ENCODE peak calls at places on chromosome X, in six cellular contexts. One of them, this sample, is unnamed.

GRCh38 chrX:39975094-39975865 is 122.5 kb downstream of the BCOR start:
- DNase-seq in SK-N-SH: no peak
- DNase-seq in A549: no peak
- DNase-seq in K562: no peak
- DNase-seq in GM12878: no peak
- DNase-seq in HepG2: peak; percentile 74
- DNase-seq in this sample: no peak

GRCh38 chrX:150049647-150050046 is 111.4 kb upstream of the EOLA2 start:
- DNase-seq in SK-N-SH: no peak
- DNase-seq in A549: no peak
- DNase-seq in K562: no peak
- DNase-seq in HepG2: no peak
- DNase-seq in GM12878: no peak
- DNase-seq in this sample: peak; percentile 54

GRCh38 chrX:134865730-134866129 is 125.1 kb upstream of the SMIM10 start:
- DNase-seq in GM12878: no peak
- DNase-seq in HepG2: no peak
- DNase-seq in A549: no peak
- DNase-seq in K562: no peak
- DNase-seq in SK-N-SH: no peak
- DNase-seq in this sample: no peak

GRCh38 chrX:133414399-133415275 is 652 bp downstream of the GPC4 start:
- DNase-seq in HepG2: no peak
- DNase-seq in GM12878: no peak
- DNase-seq in SK-N-SH: peak; percentile 51
- DNase-seq in A549: peak; percentile 7
- DNase-seq in K562: no peak
- DNase-seq in this sample: no peak

GRCh38 chrX:129932137-129932791 is 26.3 kb downstream of the UTP14A start:
- DNase-seq in GM12878: peak; percentile 38
- DNase-seq in A549: peak; percentile 94
- DNase-seq in SK-N-SH: peak; percentile 94
- DNase-seq in HepG2: peak; percentile 62
- DNase-seq in K562: peak; percentile 97
- DNase-seq in this sample: peak; percentile 81

GRCh38 chrX:28880136-28880535 is 292.9 kb downstream of the IL1RAPL1 start:
- DNase-seq in K562: no peak
- DNase-seq in A549: no peak
- DNase-seq in GM12878: no peak
- DNase-seq in SK-N-SH: no peak
- DNase-seq in HepG2: no peak
- DNase-seq in this sample: peak; percentile 67

GRCh38 chrX:44422631-44423030 is 79.2 kb upstream of the EFHC2 start:
- DNase-seq in A549: no peak
- DNase-seq in GM12878: no peak
- DNase-seq in SK-N-SH: no peak
- DNase-seq in HepG2: no peak
- DNase-seq in K562: no peak
- DNase-seq in this sample: no peak

GRCh38 chrX:55451990-55452824 is at the start of gene MAGEH1:
- DNase-seq in A549: peak; percentile 67
- DNase-seq in HepG2: peak; percentile 52
- DNase-seq in K562: peak; percentile 67
- DNase-seq in SK-N-SH: peak; percentile 74
- DNase-seq in GM12878: peak; percentile 55
- DNase-seq in this sample: peak; percentile 79

GRCh38 chrX:51894697-51895336 is 1.4 kb downstream of the MAGED1 start:
- DNase-seq in K562: no peak
- DNase-seq in HepG2: no peak
- DNase-seq in GM12878: no peak
- DNase-seq in SK-N-SH: peak; percentile 46
- DNase-seq in A549: no peak
- DNase-seq in this sample: peak; percentile 31

GRCh38 chrX:40508560-40508959 is 72.2 kb upstream of the ATP6AP2 start:
- DNase-seq in SK-N-SH: no peak
- DNase-seq in HepG2: no peak
- DNase-seq in GM12878: no peak
- DNase-seq in K562: no peak
- DNase-seq in A549: no peak
- DNase-seq in this sample: no peak

GRCh38 chrX:119698835-119699234 is 5.9 kb upstream of the SEPTIN6 start:
- DNase-seq in HepG2: peak; percentile 41
- DNase-seq in A549: peak; percentile 75
- DNase-seq in SK-N-SH: peak; percentile 63
- DNase-seq in GM12878: no peak
- DNase-seq in K562: peak; percentile 56
- DNase-seq in this sample: peak; percentile 67

GRCh38 chrX:148500428-148501120 is at the start of gene AFF2:
- DNase-seq in SK-N-SH: peak; percentile 54
- DNase-seq in GM12878: no peak
- DNase-seq in K562: no peak
- DNase-seq in A549: peak; percentile 8
- DNase-seq in HepG2: no peak
- DNase-seq in this sample: no peak

GRCh38 chrX:43581167-43581566 is 74.9 kb upstream of the MAOA start:
- DNase-seq in SK-N-SH: no peak
- DNase-seq in GM12878: no peak
- DNase-seq in K562: no peak
- DNase-seq in A549: no peak
- DNase-seq in HepG2: no peak
- DNase-seq in this sample: no peak

GRCh38 chrX:3712080-3712869 is 1.2 kb downstream of the PRKX start:
- DNase-seq in GM12878: no peak
- DNase-seq in K562: no peak
- DNase-seq in SK-N-SH: no peak
- DNase-seq in A549: no peak
- DNase-seq in HepG2: no peak
- DNase-seq in this sample: peak; percentile 32

GRCh38 chrX:12791253-12792228 is at the start of gene PRPS2:
- DNase-seq in HepG2: peak; percentile 16
- DNase-seq in GM12878: no peak
- DNase-seq in SK-N-SH: peak; percentile 88
- DNase-seq in A549: peak; percentile 64
- DNase-seq in K562: peak; percentile 89
- DNase-seq in this sample: peak; percentile 18

GRCh38 chrX:37712458-37712857 is 26.9 kb downstream of the XK start:
- DNase-seq in A549: no peak
- DNase-seq in SK-N-SH: no peak
- DNase-seq in HepG2: no peak
- DNase-seq in GM12878: no peak
- DNase-seq in K562: no peak
- DNase-seq in this sample: no peak
- TF ChIP-seq SMC3 in A549: no peak
- TF ChIP-seq SMC3 in SK-N-SH: no peak
- TF ChIP-seq SMC3 in HepG2: no peak
- TF ChIP-seq SMC3 in GM12878: no peak
- TF ChIP-seq SMC3 in K562: no peak
- TF ChIP-seq SMC3 in this sample: no peak

GRCh38 chrX:53481093-53481492 is 46.9 kb upstream of the HSD17B10 start:
- DNase-seq in SK-N-SH: no peak
- DNase-seq in HepG2: no peak
- DNase-seq in A549: peak; percentile 17
- DNase-seq in GM12878: no peak
- DNase-seq in K562: peak; percentile 13
- DNase-seq in this sample: no peak
- TF ChIP-seq SMC3 in SK-N-SH: no peak
- TF ChIP-seq SMC3 in HepG2: no peak
- TF ChIP-seq SMC3 in A549: no peak
- TF ChIP-seq SMC3 in GM12878: no peak
- TF ChIP-seq SMC3 in K562: peak; percentile 8
- TF ChIP-seq SMC3 in this sample: no peak

GRCh38 chrX:110050386-110050785 is 47.5 kb downstream of the TMEM164 start:
- DNase-seq in K562: no peak
- DNase-seq in SK-N-SH: no peak
- DNase-seq in A549: no peak
- DNase-seq in HepG2: no peak
- DNase-seq in GM12878: no peak
- DNase-seq in this sample: no peak

GRCh38 chrX:110046971-110047370 is 44.1 kb downstream of the TMEM164 start:
- DNase-seq in HepG2: no peak
- DNase-seq in K562: no peak
- DNase-seq in A549: no peak
- DNase-seq in GM12878: no peak
- DNase-seq in SK-N-SH: no peak
- DNase-seq in this sample: no peak

GRCh38 chrX:110051559-110051958 is 48.6 kb downstream of the TMEM164 start:
- DNase-seq in HepG2: no peak
- DNase-seq in GM12878: no peak
- DNase-seq in K562: no peak
- DNase-seq in A549: no peak
- DNase-seq in SK-N-SH: no peak
- DNase-seq in this sample: peak; percentile 11

GRCh38 chrX:110050885-110051284 is 48.0 kb downstream of the TMEM164 start:
- DNase-seq in A549: no peak
- DNase-seq in SK-N-SH: no peak
- DNase-seq in HepG2: no peak
- DNase-seq in GM12878: no peak
- DNase-seq in K562: no peak
- DNase-seq in this sample: no peak

DNA sequence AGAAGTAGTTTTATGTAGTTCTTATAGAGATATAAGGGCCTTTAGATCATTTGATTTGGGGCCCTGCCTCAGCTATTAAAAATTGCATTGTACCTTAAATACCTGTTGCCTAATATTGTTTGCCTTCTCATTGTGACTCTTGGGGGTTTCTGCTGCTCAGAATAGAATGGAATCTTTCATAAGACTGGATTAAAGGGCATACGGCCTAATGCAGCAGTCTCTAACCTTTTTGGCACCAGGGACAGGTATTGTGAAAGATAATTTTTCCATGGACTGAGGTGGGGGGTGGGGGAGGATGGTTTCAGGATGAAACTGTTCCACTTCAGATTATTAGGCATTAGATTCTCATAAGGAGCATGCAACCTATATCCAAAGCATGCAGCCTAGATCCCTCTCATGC is 46.2 kb downstream of the TMEM164 start:
- DNase-seq in GM12878: no peak
- DNase-seq in A549: no peak
- DNase-seq in HepG2: no peak
- DNase-seq in K562: no peak
- DNase-seq in SK-N-SH: no peak
- DNase-seq in this sample: no peak
- TF ChIP-seq SMC3 in GM12878: no peak
- TF ChIP-seq SMC3 in A549: no peak
- TF ChIP-seq SMC3 in HepG2: no peak
- TF ChIP-seq SMC3 in K562: no peak
- TF ChIP-seq SMC3 in SK-N-SH: no peak
- TF ChIP-seq SMC3 in this sample: no peak

GRCh38 chrX:108361316-108361715 is 76.9 kb downstream of the COL4A6 start:
- DNase-seq in SK-N-SH: no peak
- DNase-seq in GM12878: no peak
- DNase-seq in HepG2: no peak
- DNase-seq in A549: no peak
- DNase-seq in K562: no peak
- DNase-seq in this sample: peak; percentile 3
- TF ChIP-seq SMC3 in SK-N-SH: no peak
- TF ChIP-seq SMC3 in GM12878: no peak
- TF ChIP-seq SMC3 in HepG2: no peak
- TF ChIP-seq SMC3 in A549: no peak
- TF ChIP-seq SMC3 in K562: no peak
- TF ChIP-seq SMC3 in this sample: no peak